ENCODE peak calls at places on chromosomes 2 and 18, in seven cellular contexts. G is HCT116, I is A549, O is dorsolateral prefrontal cortex, Q is endothelial cell, P is uterus, A is endodermal cell. M is an unnamed sample.

GRCh38 chr2:58449286-58450010 is 208.3 kb upstream of the FANCL start:
- DNase-seq in Q (no peak), P (no peak), G (no peak), A (peak), I (no peak), O (no peak), M (no peak)

GRCh38 chr2:38492042-38492615 is 110.6 kb downstream of the HNRNPLL start:
- DNase-seq in P (no peak), G (no peak), I (no peak), O (no peak), A (no peak), Q (no peak), M (no peak)

GRCh38 chr18:64982414-64983096 is 768.3 kb upstream of the CDH7 start:
- DNase-seq in Q (no peak), I (no peak), A (no peak), G (no peak), P (no peak), O (no peak), M (no peak)

GRCh38 chr2:199471443-199472057 is 13.8 kb upstream of the SATB2 start:
- DNase-seq in P (peak), G (no peak), A (peak), O (no peak), Q (peak), I (peak), M (no peak)

GRCh38 chr2:231037202-231037730 is at the start of gene C2orf72:
- DNase-seq in G (no peak), O (no peak), Q (peak), P (no peak), I (no peak), A (peak), M (no peak)

GRCh38 chr18:9419956-9420631 is 55.2 kb upstream of the RALBP1 start:
- DNase-seq in G (no peak), A (no peak), P (no peak), Q (no peak), I (no peak), O (no peak), M (no peak)

GRCh38 chr2:82256288-82256687 is 1951.7 kb upstream of the LRRTM1 start:
- DNase-seq in I (no peak), O (no peak), Q (no peak), A (no peak), G (no peak), P (no peak), M (no peak)

GRCh38 chr2:113012436-113013335 is 7.4 kb downstream of the IL36A start:
- DNase-seq in P (no peak), Q (no peak), I (peak), A (no peak), O (no peak), G (no peak), M (no peak)

GRCh38 chr2:101723366-101724112 is 26.0 kb downstream of the MAP4K4 start:
- DNase-seq in A (no peak), P (no peak), Q (no peak), G (no peak), I (no peak), O (no peak), M (no peak)

GRCh38 chr2:234754126-234754525 is 197.7 kb upstream of the SH3BP4 start:
- DNase-seq in I (no peak), P (no peak), Q (no peak), A (no peak), G (no peak), O (no peak), M (no peak)

GRCh38 chr2:133716166-133716565 is 147.9 kb upstream of the NCKAP5 start:
- DNase-seq in Q (no peak), G (no peak), P (no peak), O (no peak), I (no peak), A (no peak), M (no peak)

GRCh38 chr18:44541781-44542180 is 138.9 kb upstream of the SETBP1 start:
- DNase-seq in I (no peak), G (no peak), P (no peak), Q (no peak), O (no peak), A (no peak), M (no peak)

GRCh38 chr2:54513364-54513715 is 57.2 kb downstream of the SPTBN1 start:
- DNase-seq in I (no peak), A (no peak), O (no peak), Q (no peak), G (no peak), P (no peak), M (no peak)

GRCh38 chr2:174603280-174603679 is 5.7 kb upstream of the WIPF1 start:
- DNase-seq in O (peak), I (peak), P (no peak), G (peak), A (peak), Q (peak), M (no peak)

GRCh38 chr2:178997477-178997876 is 52.5 kb downstream of the CCDC141 start:
- DNase-seq in G (no peak), A (no peak), P (no peak), Q (no peak), O (no peak), I (no peak), M (no peak)

GRCh38 chr2:68901199-68901515 is 30.0 kb upstream of the BMP10 start:
- DNase-seq in I (no peak), G (no peak), O (no peak), P (no peak), Q (no peak), A (peak), M (no peak)

GRCh38 chr2:234993547-234993981 is 41.7 kb downstream of the SH3BP4 start:
- DNase-seq in A (no peak), P (no peak), O (no peak), I (no peak), G (no peak), Q (no peak), M (no peak)

GRCh38 chr2:154187948-154188347 is 316.2 kb downstream of the GALNT13 start:
- DNase-seq in P (no peak), O (no peak), G (no peak), Q (no peak), I (no peak), A (no peak), M (no peak)

GRCh38 chr18:26723986-26724385 is 141.5 kb downstream of the AQP4 start:
- DNase-seq in Q (no peak), P (no peak), O (no peak), I (no peak), G (no peak), A (no peak), M (no peak)

GRCh38 chr2:28691774-28692281 is 59.8 kb upstream of the PPP1CB start:
- DNase-seq in A (peak), G (no peak), O (no peak), Q (peak), I (peak), P (peak), M (no peak)

GRCh38 chr2:222797308-222797707 is 63.5 kb upstream of the ACSL3 start:
- DNase-seq in P (no peak), O (no peak), G (no peak), A (no peak), I (peak), Q (no peak), M (no peak)

GRCh38 chr2:30686000-30686399 is 121.2 kb downstream of the CAPN13 start:
- DNase-seq in O (no peak), I (peak), P (no peak), A (peak), G (no peak), Q (no peak), M (no peak)

GRCh38 chr2:179410552-179411356 is 146.1 kb upstream of the SESTD1 start:
- DNase-seq in O (peak), P (no peak), G (peak), A (peak), I (peak), Q (peak), M (no peak)

GRCh38 chr2:75603477-75603876 is 42.7 kb upstream of the EVA1A start:
- DNase-seq in I (no peak), G (no peak), A (no peak), O (no peak), Q (no peak), P (no peak), M (no peak)

GRCh38 chr2:26018184-26018716 is 15.6 kb upstream of the RAB10 start:
- DNase-seq in Q (no peak), O (peak), I (peak), A (peak), P (peak), G (peak), M (no peak)

GRCh38 chr2:222594679-222595078 is 61.2 kb downstream of the FARSB start:
- DNase-seq in G (no peak), Q (no peak), A (no peak), P (no peak), I (peak), O (no peak), M (no peak)

GRCh38 chr2:72438364-72438763 is 290.7 kb upstream of the CYP26B1 start:
- DNase-seq in P (no peak), A (no peak), O (no peak), Q (no peak), I (no peak), G (no peak), M (no peak)

GRCh38 chr2:55618025-55618648 is 715 bp upstream of the PPP4R3B start:
- DNase-seq in A (no peak), I (no peak), Q (no peak), O (no peak), P (no peak), G (no peak), M (no peak)

GRCh38 chr18:10050956-10051355 is 137.1 kb downstream of the VAPA start:
- DNase-seq in A (no peak), O (no peak), G (no peak), I (no peak), P (no peak), Q (no peak), M (no peak)

GRCh38 chr2:26887142-26887541 is 39.2 kb downstream of the DPYSL5 start:
- DNase-seq in I (no peak), A (no peak), O (no peak), Q (no peak), P (no peak), G (no peak), M (no peak)

GRCh38 chr18:62445386-62445917 is 77.4 kb upstream of the ZCCHC2 start:
- DNase-seq in G (no peak), I (no peak), P (no peak), Q (no peak), O (no peak), A (no peak), M (no peak)

GRCh38 chr18:62449490-62450104 is 73.2 kb upstream of the ZCCHC2 start:
- DNase-seq in P (no peak), G (no peak), I (no peak), A (no peak), O (no peak), Q (no peak), M (no peak)

GRCh38 chr18:62446511-62446910 is 76.3 kb upstream of the ZCCHC2 start:
- DNase-seq in A (no peak), O (no peak), G (no peak), P (no peak), Q (no peak), I (no peak), M (no peak)

GRCh38 chr18:62448426-62448825 is 74.4 kb upstream of the ZCCHC2 start:
- DNase-seq in A (no peak), G (no peak), Q (no peak), I (no peak), P (no peak), O (no peak), M (no peak)

GRCh38 chr18:62447652-62448051 is 75.2 kb upstream of the ZCCHC2 start:
- DNase-seq in O (no peak), I (no peak), A (no peak), G (no peak), P (no peak), Q (no peak), M (no peak)
- TF ChIP-seq CTCF in O (no peak), I (no peak), A (no peak), G (no peak), P (no peak), Q (no peak), M (no peak)

DNA sequence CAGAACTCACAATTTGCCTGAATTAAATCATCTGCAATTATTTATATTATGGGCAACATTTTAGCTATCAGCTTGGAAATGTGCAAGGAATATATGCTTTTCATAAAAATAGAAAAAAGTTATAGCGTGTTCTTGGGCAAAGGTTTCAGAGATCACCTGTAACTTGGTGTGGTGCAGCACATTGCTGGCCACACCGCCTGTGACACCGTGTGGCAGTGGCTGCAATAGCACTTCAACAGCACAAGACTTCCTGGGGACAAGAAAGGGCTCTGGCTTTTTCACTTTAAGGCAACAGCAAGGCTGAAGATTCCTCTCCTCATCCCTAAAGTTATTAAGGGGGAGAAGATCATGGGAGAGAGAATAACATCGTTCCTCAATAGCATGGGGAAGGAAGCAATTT is 14.8 kb upstream of the SERPINB3 start:
- DNase-seq in I (peak), O (no peak), P (no peak), A (peak), G (peak), Q (peak), M (no peak)
- TF ChIP-seq CTCF in I (no peak), O (no peak), P (no peak), A (peak), G (peak), Q (peak), M (no peak)

GRCh38 chr2:39851691-39852110 is 72.6 kb upstream of the THUMPD2 start:
- DNase-seq in O (no peak), P (no peak), G (no peak), A (peak), Q (no peak), I (no peak), M (no peak)
- TF ChIP-seq CTCF in O (no peak), P (no peak), G (no peak), A (no peak), Q (no peak), I (no peak), M (no peak)

GRCh38 chr2:160376576-160376975 is 117.0 kb downstream of the RBMS1 start:
- DNase-seq in I (peak), G (no peak), A (peak), O (no peak), Q (no peak), P (no peak), M (no peak)

GRCh38 chr2:160375037-160375436 is 118.6 kb downstream of the RBMS1 start:
- DNase-seq in Q (no peak), O (no peak), I (peak), P (no peak), A (no peak), G (no peak), M (no peak)

GRCh38 chr2:160379399-160379798 is 114.2 kb downstream of the RBMS1 start:
- DNase-seq in A (no peak), I (peak), P (no peak), G (no peak), O (no peak), Q (no peak), M (no peak)

GRCh38 chr2:160375802-160376469 is 117.7 kb downstream of the RBMS1 start:
- DNase-seq in A (no peak), O (no peak), Q (no peak), P (no peak), G (no peak), I (peak), M (no peak)

DNA sequence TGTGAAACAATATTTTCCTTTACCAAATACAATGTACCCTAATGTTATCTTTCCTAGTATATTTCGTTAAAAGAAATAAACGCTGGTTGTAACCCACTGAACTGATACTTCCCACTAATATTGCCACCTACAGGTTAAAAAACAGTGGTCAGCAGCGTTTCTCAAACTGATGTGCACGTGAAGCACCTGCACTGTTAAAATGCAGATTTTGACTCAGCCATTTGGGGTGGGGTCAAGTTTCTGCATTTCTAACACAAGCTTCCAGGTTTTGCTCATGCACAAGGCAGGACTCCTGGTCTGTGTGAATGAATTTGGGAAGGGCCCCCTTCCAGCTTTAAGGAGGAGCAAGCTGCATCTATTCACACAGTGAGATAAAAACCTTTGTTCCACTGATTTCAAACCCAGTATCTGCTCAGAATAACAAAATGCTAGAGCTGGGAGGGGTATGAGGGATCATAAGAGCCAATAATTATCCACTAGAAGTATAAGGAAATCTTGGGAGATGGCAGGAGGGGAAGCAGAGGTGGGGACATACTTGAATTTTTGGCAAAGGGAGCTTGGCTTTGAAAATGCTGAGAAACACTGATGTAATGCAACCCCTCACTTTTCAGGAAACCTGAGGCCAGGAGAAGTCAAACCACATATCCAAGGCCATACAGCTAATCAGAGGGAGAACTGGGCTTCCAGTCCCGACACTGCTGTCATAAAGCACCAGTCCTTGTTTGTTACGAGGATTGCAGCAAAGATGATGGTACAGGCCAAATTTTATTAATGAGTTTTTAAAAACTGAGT is 116.2 kb downstream of the RBMS1 start:
- DNase-seq in G (no peak), A (peak), P (no peak), I (no peak), Q (no peak), O (no peak), M (no peak)
- TF ChIP-seq CTCF in G (peak), A (peak), P (no peak), I (peak), Q (no peak), O (no peak), M (no peak)

GRCh38 chr18:48541747-48542108 is 2.9 kb downstream of the CTIF start:
- DNase-seq in O (no peak), P (no peak), G (no peak), Q (no peak), I (no peak), A (no peak), M (no peak)

GRCh38 chr18:48539406-48540328 is 836 bp downstream of the CTIF start:
- DNase-seq in A (peak), Q (peak), G (no peak), P (peak), O (peak), I (peak), M (peak)

GRCh38 chr18:48542513-48543181 is 3.8 kb downstream of the CTIF start:
- DNase-seq in A (peak), O (no peak), P (no peak), G (no peak), Q (no peak), I (no peak), M (no peak)

GRCh38 chr18:48540329-48541025 is 1.6 kb downstream of the CTIF start:
- DNase-seq in P (peak), O (peak), Q (peak), I (peak), A (peak), G (no peak), M (peak)

DNA sequence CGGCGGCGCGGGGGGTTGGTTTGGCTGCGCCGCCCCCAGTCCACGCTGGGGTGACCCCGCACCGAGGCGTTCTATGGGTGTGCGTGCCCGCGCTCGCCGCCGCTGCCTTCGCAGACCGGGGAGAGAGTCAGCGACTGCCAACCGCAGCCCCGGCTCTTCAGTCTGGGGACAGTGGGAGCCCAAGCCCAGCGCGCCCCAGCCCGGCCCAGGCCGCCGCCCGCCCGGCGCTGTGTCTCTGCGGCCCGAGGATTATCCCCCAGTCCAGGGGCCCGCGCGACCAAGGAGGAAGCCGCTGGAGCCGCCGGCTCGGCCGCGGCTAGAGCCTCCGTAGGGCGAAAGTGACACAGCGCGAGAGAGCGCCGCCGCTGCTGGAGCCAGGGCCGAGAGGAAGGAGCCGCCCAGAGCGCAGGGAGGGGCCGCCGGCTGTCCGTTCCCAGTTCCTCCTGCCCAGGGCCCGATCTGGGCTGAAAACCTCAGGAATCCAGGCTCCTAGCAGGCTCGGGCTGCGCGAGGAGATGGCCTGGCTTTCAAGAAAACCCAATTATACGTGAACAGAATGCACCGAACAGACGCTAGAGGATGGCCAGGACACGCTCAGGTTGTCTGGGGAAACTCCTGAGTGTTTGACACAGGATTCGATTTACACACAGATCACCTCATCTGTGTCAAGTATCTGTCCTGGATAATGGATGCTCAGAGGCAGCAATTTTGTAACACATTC is 2.4 kb downstream of the CTIF start:
- DNase-seq in Q (peak), P (peak), I (peak), A (peak), O (peak), G (no peak), M (peak)
- TF ChIP-seq CTCF in Q (no peak), P (no peak), I (no peak), A (no peak), O (peak), G (no peak), M (no peak)

DNA sequence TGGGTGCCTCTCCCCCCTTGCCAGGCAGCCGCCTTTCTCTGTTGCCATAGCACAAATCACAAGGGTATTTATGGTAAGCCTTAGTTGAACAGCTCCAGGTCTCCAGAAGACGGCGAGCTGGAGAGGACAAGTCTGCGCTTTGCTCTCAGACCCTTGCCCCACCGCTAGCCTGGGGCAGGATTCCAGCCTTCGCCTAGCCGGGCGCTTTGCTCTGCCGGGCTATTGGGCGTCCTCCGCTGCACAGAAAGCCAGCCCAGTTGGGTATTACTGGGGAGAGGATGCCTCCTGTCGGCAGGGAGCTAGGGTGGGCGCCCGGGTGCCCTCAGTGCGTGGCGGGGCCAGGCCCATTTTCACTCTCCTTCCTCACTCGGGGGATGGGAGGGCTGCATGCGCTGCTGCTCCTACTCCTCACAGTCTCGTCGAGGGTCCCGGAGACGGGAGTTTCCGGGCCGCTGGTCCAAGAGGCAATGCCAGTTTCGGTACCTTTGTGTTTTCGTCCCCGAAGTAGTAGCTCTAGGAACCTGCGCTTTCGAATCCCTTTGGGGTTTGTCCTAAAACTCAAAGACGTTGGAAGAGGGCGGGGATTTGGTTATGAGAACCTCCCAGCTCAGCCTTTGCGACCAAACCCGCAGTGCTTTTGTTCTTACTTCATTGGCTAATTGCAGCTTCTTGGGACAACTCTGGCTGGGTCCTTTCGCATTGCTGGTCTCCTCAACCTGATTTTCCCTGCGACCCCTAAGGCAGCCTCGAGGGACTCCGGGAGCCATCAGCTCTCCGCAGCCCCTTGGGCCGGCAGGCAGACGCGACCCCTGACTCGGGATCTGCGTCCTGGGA is 3.6 kb upstream of the DLX2 start:
- DNase-seq in P (no peak), Q (no peak), G (no peak), O (no peak), A (peak), I (peak), M (no peak)
- TF ChIP-seq CTCF in P (no peak), Q (no peak), G (no peak), O (no peak), A (peak), I (peak), M (no peak)

GRCh38 chr18:59459352-59460059 is 100.4 kb upstream of the LMAN1 start:
- DNase-seq in P (no peak), G (peak), Q (no peak), O (no peak), I (peak), A (no peak), M (no peak)
- TF ChIP-seq CTCF in P (peak), G (peak), Q (peak), O (peak), I (peak), A (peak), M (peak)